ENCODE peak calls at places on chromosomes 2 and 18, in seven cellular contexts. H is AG04450, V is PC-9, B is psoas muscle, W is OCI-LY7, U is PC-3, A is caudate nucleus. Z is an unnamed sample.

GRCh38 chr2:179840840-179841239 is 20.6 kb downstream of the ZNF385B start:
- DNase-seq in B (no peak), A (no peak), U (no peak), W (no peak), H (no peak), V (no peak), Z (no peak)

GRCh38 chr2:73852020-73852419 is 23.3 kb downstream of the STAMBP start:
- DNase-seq in V (no peak), B (no peak), W (no peak), A (no peak), U (peak; percentile 86), H (no peak), Z (no peak)

GRCh38 chr2:36695746-36696415 is 626 bp upstream of the VIT start:
- DNase-seq in A (no peak), B (no peak), H (no peak), U (peak; percentile 57), V (no peak), W (no peak), Z (no peak)

GRCh38 chr2:119756837-119757236 is 2.9 kb upstream of the PTPN4 start:
- DNase-seq in A (no peak), B (peak; percentile 78), U (peak; percentile 76), W (no peak), H (no peak), V (no peak), Z (peak; percentile 36)

GRCh38 chr2:195709901-195710300 is 52.9 kb downstream of the SLC39A10 start:
- DNase-seq in B (no peak), V (no peak), W (no peak), H (no peak), U (no peak), A (no peak), Z (no peak)

GRCh38 chr2:217685255-217685605 is 317.6 kb downstream of the TNS1 start:
- DNase-seq in U (peak; percentile 92), B (peak; percentile 64), W (no peak), H (peak; percentile 79), A (no peak), V (peak; percentile 80), Z (peak; percentile 92)

GRCh38 chr2:45814951-45815621 is 163.6 kb downstream of the PRKCE start:
- DNase-seq in V (no peak), U (peak; percentile 22), A (no peak), B (no peak), W (no peak), H (no peak), Z (no peak)

GRCh38 chr2:201642579-201643215 is 606 bp downstream of the TMEM237 start:
- DNase-seq in W (peak; percentile 88), U (peak; percentile 85), B (peak; percentile 85), V (peak; percentile 87), H (no peak), A (peak; percentile 83), Z (peak; percentile 26)

GRCh38 chr2:152432206-152432653 is 97.3 kb downstream of the FMNL2 start:
- DNase-seq in U (peak; percentile 41), A (no peak), W (no peak), H (no peak), B (peak; percentile 34), V (no peak), Z (peak; percentile 85)

GRCh38 chr2:24026233-24026632 is 16.3 kb downstream of the MFSD2B start:
- DNase-seq in H (no peak), B (no peak), W (no peak), U (no peak), V (no peak), A (no peak), Z (no peak)

GRCh38 chr18:22694954-22695353 is 238.2 kb upstream of the RBBP8 start:
- DNase-seq in B (peak; percentile 69), A (no peak), V (peak; percentile 53), U (peak; percentile 93), W (no peak), H (peak; percentile 81), Z (peak; percentile 69)

GRCh38 chr2:86047575-86048382 is 57.9 kb downstream of the POLR1A start:
- DNase-seq in A (no peak), H (no peak), V (no peak), W (no peak), U (no peak), B (no peak), Z (no peak)

GRCh38 chr2:86046985-86047384 is 58.7 kb downstream of the POLR1A start:
- DNase-seq in A (no peak), W (no peak), B (no peak), H (no peak), V (no peak), U (no peak), Z (peak; percentile 49)

GRCh38 chr2:86049529-86049928 is 56.2 kb downstream of the POLR1A start:
- DNase-seq in B (no peak), A (no peak), V (no peak), W (no peak), U (no peak), H (no peak), Z (no peak)

GRCh38 chr2:86048888-86049287 is 56.8 kb downstream of the POLR1A start:
- DNase-seq in A (no peak), H (no peak), B (peak; percentile 38), U (no peak), W (no peak), V (no peak), Z (no peak)

DNA sequence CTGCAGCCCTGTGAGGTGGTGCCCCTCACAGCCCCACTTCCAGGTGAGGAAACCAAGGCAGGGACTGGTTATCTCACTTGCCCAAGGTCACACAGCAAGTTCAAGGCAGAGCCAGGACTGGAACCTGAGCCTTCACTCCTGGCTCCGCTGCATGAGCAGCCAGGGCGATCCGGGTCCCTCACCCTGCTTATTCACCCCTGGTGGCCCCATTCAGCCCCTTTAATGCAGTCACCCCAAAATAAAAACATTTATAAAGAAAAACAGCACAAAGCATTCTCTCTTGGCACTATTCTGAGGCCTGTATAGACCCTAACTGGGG is 57.3 kb downstream of the POLR1A start:
- DNase-seq in W (no peak), V (no peak), B (no peak), A (no peak), U (no peak), H (no peak), Z (no peak)
- H3K27ac ChIP-seq in W (no peak overlapping the region), V (no peak overlapping the region), B (no peak overlapping the region), A (no peak overlapping the region), U (no peak overlapping the region), H (no peak overlapping the region), Z (no peak overlapping the region)

GRCh38 chr2:140893685-140894084 is 1237.1 kb downstream of the LRP1B start:
- DNase-seq in V (no peak), U (peak; percentile 88), W (no peak), H (peak; percentile 53), B (no peak), A (no peak), Z (no peak)
- H3K27ac ChIP-seq in V (no peak overlapping the region), U (peak overlapping the region; percentile 70), W (no peak overlapping the region), H (no peak overlapping the region), B (no peak overlapping the region), A (no peak overlapping the region), Z (peak overlapping the region; percentile 15)

GRCh38 chr18:51193621-51194287 is 3.7 kb downstream of the MEX3C start:
- DNase-seq in B (no peak), A (no peak), W (no peak), V (no peak), U (peak; percentile 1), H (no peak), Z (no peak)
- H3K27ac ChIP-seq in B (peak overlapping the region; percentile 1), A (no peak overlapping the region), W (peak overlapping the region; percentile 28), V (no peak overlapping the region), U (no peak overlapping the region), H (no peak overlapping the region), Z (peak overlapping the region; percentile 93)

GRCh38 chr2:129819855-129820254 is 159.6 kb upstream of the RAB6C start:
- DNase-seq in B (no peak), V (no peak), U (no peak), H (no peak), A (no peak), W (no peak), Z (no peak)
- H3K27ac ChIP-seq in B (no peak overlapping the region), V (no peak overlapping the region), U (no peak overlapping the region), H (no peak overlapping the region), A (no peak overlapping the region), W (no peak overlapping the region), Z (no peak overlapping the region)

DNA sequence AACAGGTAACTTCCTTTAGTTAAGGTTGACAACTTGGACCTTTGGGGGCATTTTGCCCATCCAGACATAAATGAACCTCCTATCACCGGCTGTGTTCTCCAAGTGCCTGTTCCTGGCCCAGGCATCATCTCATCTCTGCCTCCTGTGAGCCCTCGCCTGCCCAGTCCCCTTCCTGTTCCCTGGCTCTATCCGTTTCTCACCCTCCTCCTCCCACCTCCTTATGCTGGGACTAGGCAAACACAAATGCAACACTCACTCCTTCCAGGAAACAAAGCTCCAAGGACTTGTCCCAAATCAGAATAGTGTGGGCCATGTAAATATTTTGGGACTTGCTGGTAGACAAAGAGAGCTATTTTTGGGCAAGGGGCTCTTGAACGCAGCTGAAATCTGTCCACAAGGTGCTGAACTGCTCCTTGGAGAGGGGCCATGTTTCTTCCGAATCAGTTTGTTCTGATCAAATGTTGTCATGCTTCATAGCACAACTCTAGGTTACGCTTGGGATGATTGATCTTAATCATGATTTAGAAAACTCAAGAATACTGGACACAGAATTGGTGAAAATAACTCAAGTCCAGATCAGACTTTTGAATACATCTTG is 25.3 kb downstream of the MBP start:
- DNase-seq in B (no peak), V (no peak), U (no peak), A (no peak), W (no peak), H (no peak), Z (no peak)
- H3K27ac ChIP-seq in B (peak overlapping the region; percentile 83), V (no peak overlapping the region), U (no peak overlapping the region), A (no peak overlapping the region), W (no peak overlapping the region), H (peak overlapping the region; percentile 65), Z (no peak overlapping the region)

GRCh38 chr2:88658318-88658717 is 31.1 kb upstream of the EIF2AK3 start:
- DNase-seq in U (peak; percentile 80), H (no peak), B (no peak), V (no peak), W (no peak), A (no peak), Z (no peak)
- H3K27ac ChIP-seq in U (peak overlapping the region; percentile 55), H (no peak overlapping the region), B (peak overlapping the region; percentile 95), V (peak overlapping the region; percentile 70), W (no peak overlapping the region), A (no peak overlapping the region), Z (peak overlapping the region; percentile 69)

Z was measured in epithelial cell of prostate.